ENCODE peak calls at places on chromosomes 11 and 22, in six cellular contexts. M is neural progenitor cell, H is H9, U is MM.1S, A is fibroblast of lung, E is PC-3. W is an unnamed sample.

GRCh38 chr22:40345801-40346177 is 511 bp upstream of the ADSL start:
- DNase-seq in M (peak), H (no peak), U (peak), A (peak), E (peak), W (peak)

GRCh38 chr11:7579226-7579825 is 65.5 kb downstream of the PPFIBP2 start:
- DNase-seq in M (no peak), H (no peak), U (no peak), A (peak), E (no peak), W (no peak)

GRCh38 chr11:62025429-62026105 is 58.1 kb upstream of the FTH1 start:
- DNase-seq in M (no peak), H (no peak), U (peak), A (peak), E (peak), W (peak)

GRCh38 chr11:110855246-110855645 is 143.0 kb upstream of the ARHGAP20 start:
- DNase-seq in M (no peak), H (no peak), U (no peak), A (no peak), E (no peak), W (no peak)

GRCh38 chr11:46348986-46349401 is 1.7 kb downstream of the DGKZ start:
- DNase-seq in M (no peak), H (no peak), U (peak), A (no peak), E (no peak), W (no peak)

GRCh38 chr11:10497371-10498021 is 42.4 kb downstream of the AMPD3 start:
- DNase-seq in M (no peak), H (no peak), U (no peak), A (no peak), E (no peak), W (no peak)

GRCh38 chr11:128774593-128774992 is 80.7 kb downstream of the FLI1 start:
- DNase-seq in M (no peak), H (no peak), U (no peak), A (no peak), E (no peak), W (no peak)

GRCh38 chr11:71301858-71302533 is 49.6 kb upstream of the SHANK2 start:
- DNase-seq in M (no peak), H (peak), U (no peak), A (no peak), E (no peak), W (no peak)

GRCh38 chr22:46233231-46233630 is 16.9 kb downstream of the CDPF1 start:
- DNase-seq in M (no peak), H (no peak), U (no peak), A (peak), E (peak), W (peak)

GRCh38 chr11:72569966-72570892 is 104.0 kb downstream of the PDE2A start:
- DNase-seq in M (no peak), H (peak), U (no peak), A (peak), E (peak), W (peak)

GRCh38 chr22:36026741-36027140 is 1.9 kb downstream of the RBFOX2 start:
- DNase-seq in M (no peak), H (no peak), U (no peak), A (peak), E (peak), W (peak)

GRCh38 chr22:31308181-31308580 is 15.9 kb upstream of the PIK3IP1 start:
- DNase-seq in M (no peak), H (no peak), U (no peak), A (no peak), E (no peak), W (no peak)

GRCh38 chr11:27700351-27701261 is at the start of gene BDNF:
- DNase-seq in M (peak), H (peak), U (peak), A (peak), E (peak), W (no peak)

GRCh38 chr11:123176785-123177184 is 18.3 kb downstream of the CLMP start:
- DNase-seq in M (no peak), H (no peak), U (no peak), A (no peak), E (no peak), W (no peak)

GRCh38 chr11:126194121-126194543 is 17.3 kb downstream of the RPUSD4 start:
- DNase-seq in M (peak), H (no peak), U (peak), A (peak), E (peak), W (no peak)

GRCh38 chr22:32823024-32823730 is 21.7 kb downstream of the TIMP3 start:
- DNase-seq in M (peak), H (peak), U (no peak), A (peak), E (peak), W (no peak)

GRCh38 chr11:72226701-72227100 is 2.1 kb downstream of the INPPL1 start:
- DNase-seq in M (no peak), H (peak), U (no peak), A (no peak), E (no peak), W (no peak)

GRCh38 chr11:2781413-2782274 is 81.8 kb upstream of the KCNQ1OT1 start:
- DNase-seq in M (no peak), H (no peak), U (no peak), A (no peak), E (no peak), W (no peak)

GRCh38 chr11:34356576-34356917 is 1.3 kb downstream of the ABTB2 start:
- DNase-seq in M (peak), H (peak), U (no peak), A (peak), E (no peak), W (peak)

GRCh38 chr11:66203847-66204246 is 64.6 kb upstream of the RAB1B start:
- DNase-seq in M (no peak), H (no peak), U (no peak), A (no peak), E (no peak), W (no peak)

GRCh38 chr22:42856179-42856864 is 751 bp downstream of the ARFGAP3 start:
- DNase-seq in M (peak), H (no peak), U (peak), A (peak), E (no peak), W (no peak)

GRCh38 chr22:47146391-47146790 is 383.9 kb downstream of the TBC1D22A start:
- DNase-seq in M (no peak), H (no peak), U (no peak), A (no peak), E (no peak), W (no peak)

GRCh38 chr11:30560345-30561106 is 25.6 kb downstream of the MPPED2 start:
- DNase-seq in M (no peak), H (no peak), U (no peak), A (peak), E (no peak), W (peak)

GRCh38 chr22:19762315-19763140 is 1.9 kb downstream of the TBX1 start:
- DNase-seq in M (no peak), H (no peak), U (no peak), A (no peak), E (no peak), W (no peak)

GRCh38 chr11:40030867-40031266 is 1428.6 kb downstream of the LRRC4C start:
- DNase-seq in M (peak), H (peak), U (no peak), A (no peak), E (no peak), W (no peak)

GRCh38 chr11:19555266-19555665 is 157.4 kb upstream of the NAV2 start:
- DNase-seq in M (no peak), H (no peak), U (no peak), A (no peak), E (peak), W (no peak)

GRCh38 chr11:44633641-44634040 is 68.2 kb downstream of the CD82 start:
- DNase-seq in M (no peak), H (peak), U (no peak), A (no peak), E (no peak), W (no peak)

GRCh38 chr11:23555085-23555484 is 694.8 kb upstream of the CCDC179 start:
- DNase-seq in M (no peak), H (no peak), U (no peak), A (peak), E (peak), W (peak)

DNA sequence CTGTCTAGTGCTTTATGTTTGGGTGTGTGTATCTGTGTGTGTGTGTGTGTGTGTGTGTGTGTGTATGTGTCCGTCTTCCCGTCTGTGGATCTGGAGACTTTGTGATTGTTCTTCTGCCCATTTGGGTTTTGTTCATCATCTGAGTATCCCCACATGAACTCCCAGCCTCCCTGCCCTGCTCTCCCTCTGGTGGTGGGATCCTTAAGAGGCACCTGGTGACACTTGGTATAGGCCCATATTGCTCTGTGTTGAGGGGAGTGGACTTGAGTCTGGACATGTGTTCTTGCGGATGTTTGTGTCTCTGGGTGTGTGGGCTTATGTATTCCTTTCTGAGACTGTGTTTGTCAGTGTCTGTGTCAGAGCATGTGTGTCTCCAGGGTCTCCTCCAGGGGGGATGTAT is 15.3 kb downstream of the RCOR2 start:
- DNase-seq in M (no peak), H (no peak), U (no peak), A (no peak), E (peak), W (no peak)
- TF ChIP-seq CTCF in M (peak), H (peak), U (peak), A (peak), E (peak), W (peak)

GRCh38 chr11:87356428-87356827 is 318.7 kb downstream of the TMEM135 start:
- DNase-seq in M (no peak), H (no peak), U (peak), A (no peak), E (no peak), W (no peak)
- H3K9ac ChIP-seq in M (no peak), H (no peak), U (no peak), A (no peak), E (no peak), W (no peak)

GRCh38 chr11:67615455-67616430 is 9.0 kb downstream of the NDUFV1 start:
- DNase-seq in M (peak), H (peak), U (peak), A (no peak), E (peak), W (no peak)
- H3K4me2 ChIP-seq in M (no peak), H (no peak), U (no peak), A (no peak), E (no peak), W (no peak)

GRCh38 chr11:95138448-95138847 is 48.8 kb downstream of the ENDOD1 start:
- DNase-seq in M (no peak), H (no peak), U (peak), A (no peak), E (peak), W (no peak)
- TF ChIP-seq CTCF in M (peak), H (peak), U (peak), A (peak), E (no peak), W (no peak)

GRCh38 chr11:12770435-12770834 is 96.2 kb downstream of the TEAD1 start:
- DNase-seq in M (no peak), H (no peak), U (no peak), A (no peak), E (no peak), W (no peak)
- H3K9ac ChIP-seq in M (no peak), H (no peak), U (no peak), A (no peak), E (peak), W (peak)

DNA sequence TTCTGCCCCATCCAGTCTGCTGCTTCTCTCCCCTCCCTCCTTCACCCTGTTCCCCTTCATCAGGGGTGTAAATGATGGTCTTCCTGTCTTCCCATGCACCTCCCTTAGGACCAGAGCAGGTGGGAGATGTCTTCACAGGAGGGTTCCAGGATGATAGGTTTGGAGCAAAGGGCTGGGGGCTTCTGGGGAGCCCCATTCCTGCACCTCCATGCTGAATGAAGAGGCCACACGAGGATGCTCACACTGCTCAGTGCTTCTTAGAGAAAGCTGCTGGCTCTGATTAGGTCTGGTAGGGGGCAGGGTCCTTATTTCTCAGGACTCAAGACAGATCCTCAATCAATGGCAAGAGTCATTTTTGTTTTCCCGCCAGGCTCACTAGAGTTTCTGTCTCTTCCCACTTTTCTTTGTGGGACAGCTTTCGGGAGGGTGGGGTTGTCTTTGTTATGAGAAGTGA is 41.1 kb downstream of the BCR start:
- DNase-seq in M (no peak), H (no peak), U (no peak), A (no peak), E (no peak), W (no peak)
- H3K4me2 ChIP-seq in M (no peak), H (no peak), U (no peak), A (no peak), E (no peak), W (no peak)

GRCh38 chr11:116454020-116454645 is 318.7 kb downstream of the BUD13 start:
- DNase-seq in M (peak), H (peak), U (peak), A (peak), E (peak), W (peak)
- TF ChIP-seq CTCF in M (peak), H (peak), U (peak), A (no peak), E (peak), W (peak)